ENCODE peak calls at places on chromosomes 7 and 10, in six cellular contexts. X is AG09309, S is brain microvascular endothelial cell, C is HL-60, Q is RWPE2, L is cardiac fibroblast. Z is an unnamed sample.

GRCh38 chr7:113796557-113796956 is 122.3 kb downstream of the PPP1R3A start:
- DNase-seq in X (peak; percentile 68), S (peak; percentile 95), C (peak; percentile 7), Q (no peak), L (peak; percentile 87), Z (peak; percentile 73)

GRCh38 chr10:100825946-100826660 is 80.7 kb downstream of the PAX2 start:
- DNase-seq in X (no peak), S (no peak), C (peak; percentile 44), Q (no peak), L (no peak), Z (no peak)

GRCh38 chr10:71150811-71151210 is 61.6 kb upstream of the UNC5B start:
- DNase-seq in X (no peak), S (no peak), C (no peak), Q (no peak), L (no peak), Z (no peak)

GRCh38 chr10:33186150-33186549 is 148.3 kb downstream of the NRP1 start:
- DNase-seq in X (no peak), S (no peak), C (no peak), Q (no peak), L (no peak), Z (no peak)

GRCh38 chr7:45446195-45446944 is 127.8 kb upstream of the ADCY1 start:
- DNase-seq in X (no peak), S (no peak), C (no peak), Q (no peak), L (peak; percentile 56), Z (no peak)

GRCh38 chr7:133570321-133570720 is 317.4 kb downstream of the EXOC4 start:
- DNase-seq in X (no peak), S (peak; percentile 16), C (no peak), Q (no peak), L (no peak), Z (no peak)

GRCh38 chr10:114095676-114096331 is 52.1 kb downstream of the ADRB1 start:
- DNase-seq in X (no peak), S (no peak), C (no peak), Q (no peak), L (no peak), Z (no peak)

GRCh38 chr7:2008936-2009540 is 223.7 kb downstream of the MAD1L1 start:
- DNase-seq in X (no peak), S (no peak), C (no peak), Q (peak; percentile 57), L (no peak), Z (no peak)

DNA sequence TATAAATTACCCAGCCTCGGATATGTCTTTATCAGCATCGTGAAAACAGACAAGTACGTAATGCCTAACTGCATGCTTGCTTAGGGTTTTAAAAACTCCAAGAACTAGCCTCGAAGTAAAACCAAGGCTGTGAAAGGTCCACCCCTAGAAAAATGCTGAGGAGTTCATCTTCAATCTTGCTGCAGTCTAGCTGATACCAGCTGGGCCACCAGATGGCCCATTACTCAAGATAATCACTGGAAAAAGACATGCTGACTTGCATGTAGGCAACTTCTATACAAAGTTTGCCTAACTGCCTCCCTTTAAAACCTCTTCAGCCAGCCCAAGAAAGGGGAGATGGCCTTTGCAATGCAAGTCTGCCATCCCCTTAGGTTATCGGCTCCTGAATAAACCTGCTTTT is 614.1 kb downstream of the GALNT17 start:
- DNase-seq in X (no peak), S (no peak), C (no peak), Q (no peak), L (no peak), Z (no peak)
- TF ChIP-seq CTCF in X (no peak), S (no peak), C (no peak), Q (no peak), L (no peak), Z (no peak)

DNA sequence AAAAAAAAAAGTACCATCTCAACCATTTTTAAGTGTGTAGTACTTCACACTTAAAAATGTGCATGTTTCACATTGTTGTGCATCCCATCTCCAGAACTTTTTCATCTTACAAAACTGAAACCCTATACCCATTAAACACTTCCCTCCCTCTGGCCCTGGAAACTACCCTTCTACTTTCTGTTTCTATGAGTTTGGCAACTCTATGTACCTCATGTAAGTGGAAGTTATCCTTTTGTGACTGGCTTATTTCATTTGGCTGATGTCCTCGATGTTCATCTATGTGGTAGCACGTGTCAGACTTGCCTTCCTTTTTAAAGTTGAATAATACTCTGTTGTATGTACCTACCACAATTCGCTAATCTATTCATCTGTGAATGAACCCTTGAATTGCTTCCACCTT is 12.2 kb downstream of the KCNMA1 start:
- DNase-seq in X (no peak), S (no peak), C (no peak), Q (no peak), L (no peak), Z (no peak)
- H3K4me3 ChIP-seq in X (no peak overlapping the region), S (no peak overlapping the region), C (no peak overlapping the region), Q (no peak overlapping the region), L (no peak overlapping the region), Z (no peak overlapping the region)

GRCh38 chr10:99433378-99434020 is 3.1 kb upstream of the GOT1 start:
- DNase-seq in X (no peak), S (no peak), C (no peak), Q (no peak), L (no peak), Z (no peak)
- TF ChIP-seq CTCF in X (peak; percentile 16), S (peak; percentile 38), C (no peak), Q (peak; percentile 49), L (peak; percentile 16), Z (peak; percentile 11)

GRCh38 chr10:27503498-27504006 is 552 bp upstream of the RAB18 start:
- DNase-seq in X (no peak), S (no peak), C (no peak), Q (no peak), L (no peak), Z (no peak)
- H3K4me3 ChIP-seq in X (peak overlapping the region; percentile 85), S (peak overlapping the region; percentile 96), C (peak overlapping the region; percentile 23), Q (peak overlapping the region; percentile 75), L (peak overlapping the region; percentile 97), Z (peak overlapping the region; percentile 74)

DNA sequence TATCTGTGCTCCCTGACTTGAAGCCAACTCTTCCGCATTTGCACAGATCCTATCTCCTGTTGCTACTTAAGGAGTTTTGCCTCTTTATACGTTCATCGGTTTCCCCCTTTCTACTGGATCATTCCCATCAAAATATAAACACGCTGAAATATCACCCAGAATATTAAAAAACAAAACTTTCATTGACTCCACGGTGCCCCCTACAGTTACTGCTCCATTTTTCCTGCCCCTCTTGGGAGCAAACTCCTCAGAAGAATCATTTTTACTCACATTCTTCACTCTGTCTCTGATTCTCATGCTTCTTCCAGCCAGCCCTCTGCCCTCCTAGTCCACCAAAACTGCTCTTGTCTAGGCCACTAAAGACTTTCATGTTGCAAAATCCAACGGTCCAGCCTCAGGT is 66.4 kb downstream of the MYOF start:
- DNase-seq in X (no peak), S (no peak), C (no peak), Q (no peak), L (peak; percentile 20), Z (no peak)
- TF ChIP-seq CTCF in X (peak; percentile 37), S (peak; percentile 55), C (no peak), Q (no peak), L (peak; percentile 26), Z (peak; percentile 13)

GRCh38 chr7:97733276-97734206 is 1.7 kb downstream of the TAC1 start:
- DNase-seq in X (no peak), S (no peak), C (no peak), Q (no peak), L (no peak), Z (no peak)

GRCh38 chr7:97732567-97733275 is 835 bp downstream of the TAC1 start:
- DNase-seq in X (no peak), S (no peak), C (no peak), Q (no peak), L (no peak), Z (no peak)

GRCh38 chr7:97734255-97734654 is 2.4 kb downstream of the TAC1 start:
- DNase-seq in X (no peak), S (no peak), C (no peak), Q (no peak), L (no peak), Z (no peak)

GRCh38 chr7:97735075-97735474 is 3.2 kb downstream of the TAC1 start:
- DNase-seq in X (no peak), S (no peak), C (no peak), Q (no peak), L (no peak), Z (no peak)

DNA sequence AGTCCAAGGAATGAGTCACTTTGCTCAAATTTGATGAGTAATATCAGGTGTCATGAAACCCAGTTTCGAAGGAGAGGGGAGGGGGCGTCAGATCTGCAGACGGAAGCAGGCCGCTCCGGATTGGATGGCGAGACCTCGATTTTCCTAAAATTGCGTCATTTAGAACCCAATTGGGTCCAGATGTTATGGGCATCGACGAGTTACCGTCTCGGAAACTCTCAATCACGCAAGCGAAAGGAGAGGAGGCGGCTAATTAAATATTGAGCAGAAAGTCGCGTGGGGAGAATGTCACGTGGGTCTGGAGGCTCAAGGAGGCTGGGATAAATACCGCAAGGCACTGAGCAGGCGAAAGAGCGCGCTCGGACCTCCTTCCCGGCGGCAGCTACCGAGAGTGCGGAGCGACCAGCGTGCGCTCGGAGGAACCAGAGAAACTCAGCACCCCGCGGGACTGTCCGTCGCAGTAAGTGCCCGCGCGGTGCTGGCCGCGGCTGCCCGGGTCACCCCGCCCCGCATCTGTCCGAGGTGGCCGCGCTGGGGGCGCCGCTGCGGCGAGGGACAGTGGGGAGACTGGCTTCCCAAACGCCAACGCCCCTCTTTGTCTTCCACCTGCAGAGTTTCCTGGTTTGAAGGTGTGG is at the start of gene TAC1:
- DNase-seq in X (no peak), S (no peak), C (no peak), Q (no peak), L (peak; percentile 23), Z (peak; percentile 6)
- H3K4me3 ChIP-seq in X (peak within 1 kb of the TSS; percentile 8), S (peak within 1 kb of the TSS; percentile 16), C (no peak within 1 kb of the TSS), Q (no peak within 1 kb of the TSS), L (peak within 1 kb of the TSS; percentile 16), Z (no peak within 1 kb of the TSS)

DNA sequence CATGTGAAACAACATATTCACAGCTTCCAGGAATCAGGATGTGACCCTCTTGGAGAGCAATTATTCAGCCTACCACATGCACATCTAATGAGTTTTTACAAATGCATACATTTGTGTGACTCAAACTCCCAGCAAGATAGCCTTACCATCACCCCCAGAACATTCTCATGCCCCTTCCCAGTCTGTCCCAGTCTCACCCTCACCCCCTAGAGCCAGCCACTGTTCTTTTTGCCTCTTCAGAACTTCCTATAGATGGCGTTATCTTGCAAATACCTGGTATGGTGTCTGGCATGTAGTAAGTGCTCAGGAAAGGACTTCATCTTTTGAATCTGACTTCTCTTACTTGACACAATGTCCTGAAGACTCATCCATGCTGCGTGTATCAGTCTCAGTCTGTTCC is 23.9 kb upstream of the AOC1 start:
- DNase-seq in X (no peak), S (no peak), C (no peak), Q (no peak), L (no peak), Z (no peak)
- TF ChIP-seq CTCF in X (no peak), S (no peak), C (no peak), Q (no peak), L (no peak), Z (no peak)

DNA sequence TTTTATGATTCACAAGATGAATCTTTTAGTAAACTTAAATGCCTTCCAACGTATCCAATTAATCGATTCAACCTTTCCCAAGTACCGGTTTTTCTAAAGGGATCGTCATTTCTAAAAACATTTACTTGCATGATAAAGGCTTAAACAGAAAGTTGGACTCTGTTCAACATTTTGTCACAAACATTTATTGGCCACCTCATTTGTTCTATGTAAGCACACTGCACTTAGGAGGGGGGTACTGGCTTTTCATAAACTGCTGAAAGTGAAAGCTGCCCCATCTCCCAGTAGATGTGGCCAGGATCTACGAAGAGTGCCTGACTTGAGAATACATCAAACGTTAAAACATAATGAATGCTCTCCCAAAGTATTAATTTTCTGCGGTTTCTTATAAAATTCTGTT is 37.3 kb upstream of the LAMB4 start:
- DNase-seq in X (no peak), S (no peak), C (no peak), Q (no peak), L (peak; percentile 31), Z (no peak)
- H3K4me3 ChIP-seq in X (peak overlapping the region; percentile 11), S (no peak overlapping the region), C (no peak overlapping the region), Q (peak overlapping the region; percentile 10), L (no peak overlapping the region), Z (no peak overlapping the region)